ENCODE peak calls at places on chromosomes 16 and 17, in four cellular contexts. E is K562, W is GM12878, P is HepG2. B is an unnamed sample.

GRCh38 chr17:22517716-22518115 is 825.4 kb downstream of the KCNJ18 start:
- DNase-seq in W (no peak), E (peak), P (no peak), B (no peak)

GRCh38 chr17:27247071-27247957 is 46.6 kb upstream of the WSB1 start:
- DNase-seq in P (peak), E (no peak), W (no peak), B (no peak)

GRCh38 chr17:27479838-27480237 is 23.6 kb downstream of the KSR1 start:
- DNase-seq in E (no peak), P (no peak), W (no peak), B (no peak)

GRCh38 chr17:60107526-60108257 is 29.0 kb upstream of the HEATR6 start:
- DNase-seq in W (no peak), E (no peak), P (no peak), B (no peak)

GRCh38 chr16:28280881-28281836 is 11.2 kb upstream of the SBK1 start:
- DNase-seq in P (no peak), W (no peak), E (no peak), B (no peak)

GRCh38 chr17:4230142-4230541 is 33.6 kb downstream of the ANKFY1 start:
- DNase-seq in E (no peak), P (no peak), W (no peak), B (no peak)

GRCh38 chr16:15856217-15856616 is 611 bp downstream of the MYH11 start:
- DNase-seq in P (no peak), E (no peak), W (no peak), B (no peak)

GRCh38 chr17:66466933-66467367 is 164.5 kb downstream of the PRKCA start:
- DNase-seq in P (peak), W (no peak), E (peak), B (no peak)

GRCh38 chr17:74008196-74008595 is 195.3 kb upstream of the RPL38 start:
- DNase-seq in W (no peak), P (peak), E (no peak), B (peak)

GRCh38 chr17:81599719-81600486 is 37.0 kb downstream of the NPLOC4 start:
- DNase-seq in W (no peak), P (no peak), E (no peak), B (no peak)

GRCh38 chr16:31417916-31418315 is 10.2 kb downstream of the COX6A2 start:
- DNase-seq in E (no peak), W (no peak), P (no peak), B (no peak)

GRCh38 chr17:10316986-10317834 is 55.6 kb downstream of the MYH13 start:
- DNase-seq in W (no peak), P (peak), E (peak), B (peak)

GRCh38 chr17:69047368-69048263 is 13.1 kb downstream of the ABCA9 start:
- DNase-seq in E (peak), W (no peak), P (peak), B (no peak)

GRCh38 chr17:43356999-43357398 is 41.8 kb upstream of the ARL4D start:
- DNase-seq in E (no peak), P (no peak), W (no peak), B (no peak)

GRCh38 chr17:46995841-46996571 is 17.0 kb upstream of the RPRML start:
- DNase-seq in P (no peak), W (no peak), E (no peak), B (no peak)

GRCh38 chr17:21678451-21679081 is 13.8 kb upstream of the KCNJ18 start:
- DNase-seq in E (peak), P (no peak), W (no peak), B (no peak)

GRCh38 chr17:74499992-74500391 is 31.3 kb downstream of the CD300LB start:
- DNase-seq in W (no peak), E (no peak), P (no peak), B (no peak)

GRCh38 chr17:75153854-75154194 is 488 bp downstream of the JPT1 start:
- DNase-seq in P (no peak), E (no peak), W (no peak), B (no peak)

GRCh38 chr16:78478267-78478821 is 378.9 kb downstream of the WWOX start:
- DNase-seq in P (no peak), E (peak), W (no peak), B (peak)

GRCh38 chr17:74877592-74878543 is 5.1 kb upstream of the FDXR start:
- DNase-seq in P (peak), E (peak), W (no peak), B (no peak)

GRCh38 chr16:79097090-79097489 is 503.4 kb downstream of the MAF start:
- DNase-seq in W (no peak), E (no peak), P (no peak), B (no peak)

GRCh38 chr16:30482366-30482765 is 9.8 kb downstream of the ITGAL start:
- DNase-seq in E (peak), W (no peak), P (no peak), B (no peak)

GRCh38 chr17:81411305-81411704 is 16.0 kb downstream of the BAHCC1 start:
- DNase-seq in W (no peak), E (no peak), P (no peak), B (no peak)

GRCh38 chr17:79946352-79947231 is 89.1 kb downstream of the TBC1D16 start:
- DNase-seq in W (no peak), E (no peak), P (no peak), B (no peak)

GRCh38 chr17:57989011-57989345 is 924 bp upstream of the VEZF1 start:
- DNase-seq in P (peak), W (no peak), E (peak), B (peak)
- TF ChIP-seq SP1 in P (no peak), W (no peak), E (no peak), B (no peak)

GRCh38 chr16:84266451-84266850 is 26.6 kb upstream of the KCNG4 start:
- DNase-seq in W (peak), P (peak), E (peak), B (peak)
- TF ChIP-seq FOXK2 in W (no peak), P (no peak), E (no peak), B (no peak)

GRCh38 chr17:56482229-56482628 is 111.3 kb upstream of the NOG start:
- DNase-seq in P (no peak), W (no peak), E (no peak), B (no peak)

GRCh38 chr17:56475121-56475520 is 118.4 kb upstream of the NOG start:
- DNase-seq in E (no peak), W (no peak), P (no peak), B (no peak)

GRCh38 chr17:56481654-56482053 is 111.8 kb upstream of the NOG start:
- DNase-seq in E (no peak), W (no peak), P (no peak), B (peak)

DNA sequence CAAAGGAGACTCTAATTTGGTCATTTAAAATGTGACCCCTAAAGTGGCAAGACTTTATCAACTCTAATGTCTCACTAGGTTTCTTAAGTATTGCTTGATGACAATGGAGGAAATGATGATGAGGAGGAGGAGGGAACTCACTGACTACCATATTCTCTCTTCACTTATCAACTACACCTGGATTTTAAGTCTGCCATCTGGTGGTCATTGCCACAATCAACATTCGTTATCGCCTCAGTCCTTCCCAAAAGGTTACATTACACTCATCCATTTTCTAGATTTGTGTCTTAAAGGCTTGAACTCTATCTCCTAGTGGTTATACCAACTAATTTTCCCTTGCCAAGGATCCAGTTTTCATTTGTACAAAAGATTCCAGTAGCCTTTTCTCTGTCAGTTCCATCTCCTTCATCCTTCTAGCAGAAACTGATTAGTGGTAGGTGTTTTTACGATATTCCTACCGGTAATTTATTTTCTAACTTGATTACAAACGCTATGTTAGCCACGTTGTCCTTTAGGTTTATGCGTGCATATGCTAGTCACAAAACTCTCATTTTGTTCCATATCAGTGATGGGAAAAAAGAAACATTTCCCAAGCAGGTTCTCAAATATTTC is 114.6 kb upstream of the NOG start:
- DNase-seq in E (peak), W (no peak), P (peak), B (peak)
- TF ChIP-seq SP1 in E (no peak), W (no peak), P (no peak), B (no peak)

DNA sequence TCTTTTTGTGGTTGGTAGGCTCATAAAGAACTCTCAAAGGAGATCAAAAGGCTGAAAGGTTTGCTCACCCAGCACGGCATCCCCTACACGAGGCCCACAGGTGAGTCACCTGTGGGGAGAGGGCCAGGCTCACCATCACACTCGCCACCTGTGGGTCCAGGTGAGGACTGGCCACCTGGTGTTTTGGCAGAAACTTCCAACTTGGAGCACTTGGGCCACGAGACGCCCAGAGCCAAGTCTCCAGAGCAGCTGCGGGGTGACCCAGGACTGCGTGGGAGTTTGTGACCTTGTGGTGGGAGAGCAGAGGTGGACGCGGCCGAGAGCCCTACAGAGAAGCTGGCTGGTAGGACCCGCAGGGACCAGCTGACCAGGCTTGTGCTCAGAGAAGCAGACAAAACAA is 11.1 kb downstream of the GNPTG start:
- DNase-seq in E (no peak), P (no peak), W (no peak), B (no peak)
- TF ChIP-seq FOXK2 in E (no peak), P (no peak), W (no peak), B (no peak)

DNA sequence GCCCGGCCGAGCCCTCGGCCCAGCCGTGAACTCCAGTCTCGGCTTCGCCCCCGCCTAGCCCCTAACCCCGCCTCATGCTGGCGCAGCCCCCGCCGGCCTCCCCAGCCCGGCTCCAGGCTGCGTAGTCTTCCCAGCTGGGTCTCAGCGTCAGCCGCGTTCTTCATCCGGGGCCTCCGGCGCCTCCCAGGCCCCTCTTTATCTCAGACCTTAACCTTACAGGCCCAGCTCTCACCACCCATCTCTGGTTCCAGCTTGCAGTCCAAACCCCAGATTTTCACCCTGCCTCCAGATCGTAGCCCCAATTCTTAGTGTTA is at the start of gene PROCA1:
- DNase-seq in E (peak), W (no peak), P (no peak), B (peak)
- TF ChIP-seq SP1 in E (no peak), W (no peak), P (no peak), B (no peak)

DNA sequence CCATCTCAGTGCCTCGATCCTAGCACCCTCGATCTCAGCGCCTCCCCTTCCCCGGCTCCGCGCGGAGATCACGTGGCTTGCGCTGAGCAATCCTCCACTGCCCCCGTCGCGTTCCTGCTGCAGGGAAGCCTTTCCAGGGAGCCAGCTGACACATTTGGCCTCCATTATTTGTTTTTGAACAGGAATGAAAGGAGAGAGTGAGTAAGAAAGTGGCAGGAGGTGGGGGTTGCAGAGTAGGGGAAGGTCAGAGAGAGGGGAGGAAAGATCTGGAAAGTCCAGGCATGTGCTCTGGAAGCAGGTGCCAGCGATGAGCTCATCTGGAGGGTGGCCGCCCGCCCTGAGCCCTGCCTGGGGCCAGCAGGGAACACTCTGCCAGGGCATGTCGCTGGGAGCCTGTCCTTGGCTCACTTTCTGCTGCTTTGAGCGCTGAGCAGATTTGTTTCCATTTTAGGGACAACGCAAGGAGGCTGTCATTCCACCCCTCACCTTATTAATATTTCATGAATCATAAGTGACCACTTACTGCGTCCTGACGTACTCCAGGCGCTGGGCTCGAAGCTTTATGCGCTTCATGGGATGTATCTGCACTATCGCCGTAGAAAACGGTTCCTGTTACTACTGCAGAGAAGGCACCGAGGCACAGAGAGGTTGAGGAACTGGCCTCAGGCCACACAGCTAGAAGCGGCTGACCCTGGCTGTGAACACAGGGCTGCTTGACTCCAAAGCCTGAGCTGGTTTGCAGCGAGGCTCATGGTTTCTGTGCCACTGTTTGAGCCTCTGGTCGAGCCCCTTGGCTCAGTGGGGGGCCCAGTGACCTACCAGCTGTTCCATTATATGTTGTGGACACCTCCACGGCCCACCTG is 283.1 kb downstream of the SEC14L1 start:
- DNase-seq in E (no peak), P (no peak), W (no peak), B (no peak)
- TF ChIP-seq FOXK2 in E (no peak), P (no peak), W (no peak), B (no peak)

GRCh38 chr17:55527520-55528118 is 16.4 kb upstream of the SMIM36 start:
- DNase-seq in P (peak), W (no peak), E (no peak), B (peak)
- TF ChIP-seq SP1 in P (no peak), W (no peak), E (no peak), B (no peak)

DNA sequence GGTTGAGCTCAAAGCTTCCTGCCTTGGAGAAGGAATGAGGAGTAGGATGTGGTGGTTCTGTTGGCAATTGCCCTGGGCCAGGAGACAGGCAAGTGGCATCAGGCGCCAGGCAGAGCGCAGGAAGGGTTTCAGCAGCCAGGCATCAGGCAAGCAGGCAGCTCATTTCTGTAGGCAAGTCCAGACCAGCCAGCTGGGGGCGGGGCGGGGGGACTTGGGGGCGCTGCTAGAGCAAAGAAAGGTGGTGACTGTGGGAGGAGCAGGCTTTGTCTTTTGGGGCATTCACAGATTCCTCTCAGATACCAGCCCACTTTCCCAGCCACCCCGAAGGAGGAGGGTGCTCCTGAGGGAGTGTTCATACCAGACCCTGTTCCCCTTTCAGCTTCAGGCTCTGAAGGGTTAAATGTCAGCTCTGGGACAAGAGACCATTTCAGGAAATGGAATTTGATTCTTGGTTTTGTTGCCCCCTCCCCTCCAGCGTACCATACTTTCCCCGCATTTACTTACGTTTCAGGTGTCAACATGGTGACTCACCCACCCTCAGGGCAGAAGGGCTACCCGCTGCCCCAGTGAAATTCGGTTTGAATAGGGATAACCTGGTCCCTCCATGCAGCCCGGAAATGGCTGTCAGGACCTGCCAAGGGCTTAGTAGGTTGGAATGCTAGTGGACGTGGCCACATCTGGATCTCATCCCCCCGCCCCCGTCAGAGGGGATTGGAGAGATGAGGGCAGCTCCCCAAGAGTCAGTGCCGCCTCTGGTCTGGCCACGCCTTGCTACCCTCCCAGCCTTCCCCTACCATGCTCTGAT is 13.2 kb downstream of the NGFR start:
- DNase-seq in W (no peak), P (peak), E (no peak), B (no peak)
- TF ChIP-seq FOXK2 in W (no peak), P (no peak), E (no peak), B (no peak)

B was measured in HEK293T.